ENCODE peak calls at places on chromosomes 4 and X, in six cellular contexts. T is A549, I is IMR-90, O is cardiac fibroblast, F is tibial nerve, Y is BJ. N is an unnamed sample.

GRCh38 chr4:2924765-2925301 is 38.4 kb downstream of the NOP14 start:
- DNase-seq in T (no peak), I (no peak), O (no peak), F (no peak), Y (no peak), N (no peak)

GRCh38 chrX:136529795-136530194 is 2.2 kb upstream of the VGLL1 start:
- DNase-seq in T (no peak), I (no peak), O (no peak), F (no peak), Y (no peak), N (no peak)

GRCh38 chr4:8222609-8223391 is 23.7 kb downstream of the SH3TC1 start:
- DNase-seq in T (no peak), I (no peak), O (no peak), F (no peak), Y (no peak), N (no peak)

GRCh38 chr4:119493419-119493818 is 135.2 kb downstream of the PDE5A start:
- DNase-seq in T (no peak), I (no peak), O (peak), F (no peak), Y (no peak), N (no peak)

GRCh38 chr4:153521995-153522799 is 56.0 kb downstream of the TMEM131L start:
- DNase-seq in T (no peak), I (no peak), O (no peak), F (no peak), Y (no peak), N (no peak)

GRCh38 chr4:5883916-5884315 is 9.0 kb downstream of the CRMP1 start:
- DNase-seq in T (no peak), I (no peak), O (no peak), F (no peak), Y (no peak), N (no peak)

GRCh38 chrX:38514014-38514854 is 47.1 kb upstream of the TSPAN7 start:
- DNase-seq in T (no peak), I (no peak), O (no peak), F (no peak), Y (no peak), N (no peak)

GRCh38 chr4:106315476-106315967 is 487 bp downstream of the TBCK start:
- DNase-seq in T (peak), I (peak), O (peak), F (no peak), Y (no peak), N (peak)

GRCh38 chrX:69253821-69254220 is 88.6 kb upstream of the PJA1 start:
- DNase-seq in T (no peak), I (no peak), O (no peak), F (no peak), Y (no peak), N (no peak)

GRCh38 chr4:6245246-6246169 is 24.1 kb upstream of the WFS1 start:
- DNase-seq in T (no peak), I (no peak), O (no peak), F (no peak), Y (no peak), N (no peak)

GRCh38 chr4:165385124-165385523 is 6.3 kb downstream of the CPE start:
- DNase-seq in T (no peak), I (no peak), O (no peak), F (no peak), Y (no peak), N (no peak)

GRCh38 chr4:165382640-165383039 is 3.8 kb downstream of the CPE start:
- DNase-seq in T (no peak), I (no peak), O (no peak), F (no peak), Y (no peak), N (no peak)

GRCh38 chr4:165384608-165385007 is 5.8 kb downstream of the CPE start:
- DNase-seq in T (no peak), I (peak), O (peak), F (no peak), Y (no peak), N (no peak)

GRCh38 chr4:165384186-165384585 is 5.4 kb downstream of the CPE start:
- DNase-seq in T (no peak), I (no peak), O (no peak), F (no peak), Y (no peak), N (no peak)

GRCh38 chr4:165383757-165384156 is 4.9 kb downstream of the CPE start:
- DNase-seq in T (no peak), I (no peak), O (no peak), F (no peak), Y (no peak), N (no peak)
- H3K4me3 ChIP-seq in T (no peak), I (no peak), O (no peak), F (no peak), Y (no peak), N (no peak)

GRCh38 chrX:153870791-153871360 is 15.1 kb downstream of the L1CAM start:
- DNase-seq in T (no peak), I (no peak), O (no peak), F (no peak), Y (no peak), N (no peak)
- TF ChIP-seq CTCF in T (no peak), I (no peak), O (peak), F (no peak), Y (no peak), N (no peak)

GRCh38 chr4:39571504-39571903 is 44.3 kb upstream of the UGDH start:
- DNase-seq in T (no peak), I (no peak), O (no peak), F (no peak), Y (no peak), N (no peak)
- H3K4me3 ChIP-seq in T (no peak), I (no peak), O (no peak), F (no peak), Y (no peak), N (no peak)

GRCh38 chr4:95547708-95548471 is 883 bp downstream of the UNC5C start:
- DNase-seq in T (no peak), I (no peak), O (peak), F (no peak), Y (no peak), N (no peak)

GRCh38 chr4:95544433-95545103 is 4.2 kb downstream of the UNC5C start:
- DNase-seq in T (no peak), I (no peak), O (peak), F (no peak), Y (no peak), N (no peak)

GRCh38 chr4:95546866-95547707 is 1.7 kb downstream of the UNC5C start:
- DNase-seq in T (no peak), I (no peak), O (peak), F (no peak), Y (no peak), N (no peak)

GRCh38 chr4:95546236-95546635 is 2.5 kb downstream of the UNC5C start:
- DNase-seq in T (no peak), I (no peak), O (peak), F (no peak), Y (no peak), N (no peak)

GRCh38 chr4:95545526-95545925 is 3.2 kb downstream of the UNC5C start:
- DNase-seq in T (no peak), I (no peak), O (peak), F (no peak), Y (no peak), N (no peak)
- TF ChIP-seq CTCF in T (no peak), I (no peak), O (no peak), F (no peak), Y (no peak), N (no peak)

GRCh38 chr4:121765368-121765705 is 373 bp upstream of the SMIM43 start:
- DNase-seq in T (no peak), I (no peak), O (peak), F (no peak), Y (no peak), N (no peak)
- H3K4me3 ChIP-seq in T (peak), I (peak), O (peak), F (peak), Y (peak), N (no peak)

N was measured in lung.